ENCODE peak calls at places on chromosomes 3 and 15, in five cellular contexts. D, X, F, N and G are unnamed samples.

GRCh38 chr3:40980467-40980866 is 218.8 kb upstream of the CTNNB1 start:
- DNase-seq in N (no peak), D (no peak), F (no peak), X (no peak), G (no peak)

GRCh38 chr3:37053337-37053736 is 60.0 kb downstream of the MLH1 start:
- DNase-seq in X (no peak), F (no peak), N (no peak), D (no peak), G (no peak)

GRCh38 chr3:38646630-38647029 is 2.9 kb downstream of the SCN5A start:
- DNase-seq in X (no peak), D (peak; percentile 40), F (no peak), N (no peak), G (peak; percentile 74)

GRCh38 chr3:136954980-136955780 is 2.6 kb upstream of the IL20RB start:
- DNase-seq in F (no peak), X (no peak), N (no peak), D (no peak), G (peak; percentile 4)

GRCh38 chr3:157493627-157494550 is 9.3 kb downstream of the VEPH1 start:
- DNase-seq in D (no peak), N (no peak), F (no peak), X (no peak), G (peak; percentile 52)

GRCh38 chr3:197464794-197465193 is 91.0 kb downstream of the BDH1 start:
- DNase-seq in D (no peak), N (no peak), F (no peak), X (no peak), G (no peak)

GRCh38 chr15:43370975-43371974 is at the start of the genes TUBGCP4 and ZSCAN29:
- DNase-seq in F (peak; percentile 60), D (peak; percentile 86), X (peak; percentile 81), N (peak; percentile 38), G (peak; percentile 96)

GRCh38 chr3:12135029-12135634 is 23.6 kb downstream of the TIMP4 start:
- DNase-seq in N (no peak), F (no peak), D (peak; percentile 29), X (peak; percentile 77), G (peak; percentile 79)

GRCh38 chr15:83955806-83956265 is 279.7 kb upstream of the GOLGA6L4 start:
- DNase-seq in X (peak; percentile 33), N (no peak), F (no peak), D (no peak), G (no peak)

GRCh38 chr3:152650177-152650576 is 184.8 kb upstream of the P2RY1 start:
- DNase-seq in X (no peak), F (peak; percentile 71), D (no peak), N (peak; percentile 27), G (no peak)

GRCh38 chr3:146470424-146470990 is 1.1 kb upstream of the PLSCR2 start:
- DNase-seq in D (peak; percentile 18), F (no peak), N (no peak), X (no peak), G (no peak)

GRCh38 chr3:63857311-63857710 is 6.3 kb downstream of the THOC7 start:
- DNase-seq in F (no peak), D (no peak), N (no peak), X (no peak), G (no peak)

GRCh38 chr3:58237238-58237939 is at the start of gene ABHD6:
- DNase-seq in X (peak; percentile 82), N (peak; percentile 75), F (peak; percentile 81), D (peak; percentile 54), G (peak; percentile 90)

GRCh38 chr15:24039683-24040082 is 352.6 kb upstream of the NDN start:
- DNase-seq in D (no peak), F (no peak), N (no peak), X (no peak), G (no peak)

GRCh38 chr3:120816728-120817127 is 74.2 kb downstream of the GTF2E1 start:
- DNase-seq in X (no peak), D (no peak), F (peak; percentile 11), N (peak; percentile 23), G (no peak)

GRCh38 chr3:191889781-191890180 is 428.8 kb downstream of the PYDC2 start:
- DNase-seq in D (no peak), F (no peak), X (no peak), N (no peak), G (no peak)

GRCh38 chr15:95018888-95019545 is 787.7 kb downstream of the MCTP2 start:
- DNase-seq in D (no peak), X (no peak), N (no peak), F (no peak), G (no peak)

GRCh38 chr3:181872887-181873286 is 161.2 kb downstream of the SOX2 start:
- DNase-seq in F (no peak), X (no peak), D (no peak), N (no peak), G (no peak)

GRCh38 chr3:56753206-56753605 is 48.5 kb downstream of the ARHGEF3 start:
- DNase-seq in F (no peak), X (no peak), D (no peak), N (no peak), G (no peak)

GRCh38 chr15:58019503-58020376 is 45.8 kb downstream of the ALDH1A2 start:
- DNase-seq in N (no peak), X (no peak), D (no peak), F (no peak), G (no peak)

GRCh38 chr3:121956363-121956762 is 62.2 kb downstream of the SLC15A2 start:
- DNase-seq in F (no peak), N (no peak), X (no peak), D (no peak), G (no peak)

GRCh38 chr3:127741690-127742089 is 68.9 kb downstream of the ABTB1 start:
- DNase-seq in D (no peak), F (no peak), N (no peak), X (no peak), G (no peak)